ENCODE peak calls at places on chromosomes 11 and 22, in nine cellular contexts. K, O, X, D, F, N, Q, H and G are unnamed samples.

GRCh38 chr11:65224939-65225283 is 36.9 kb upstream of the POLA2 start:
- DNase-seq in Q (no peak), D (peak), X (peak), K (no peak), N (no peak), H (peak), O (peak), F (no peak), G (peak)

GRCh38 chr11:65997286-65997685 is 4.7 kb downstream of the EIF1AD start:
- DNase-seq in D (no peak), N (no peak), Q (no peak), K (no peak), H (peak), O (no peak), F (no peak), X (no peak), G (no peak)

GRCh38 chr11:71245601-71246391 is 6.6 kb downstream of the SHANK2 start:
- DNase-seq in O (no peak), F (no peak), Q (no peak), K (no peak), N (no peak), D (no peak), H (no peak), X (no peak), G (no peak)

GRCh38 chr11:110833033-110833484 is 120.8 kb upstream of the ARHGAP20 start:
- DNase-seq in O (no peak), H (peak), X (peak), N (no peak), F (no peak), D (peak), Q (no peak), K (no peak), G (no peak)

GRCh38 chr11:117192401-117192875 is 6.7 kb upstream of the TAGLN start:
- DNase-seq in O (no peak), N (no peak), F (no peak), D (no peak), H (no peak), X (no peak), K (peak), Q (no peak), G (no peak)

GRCh38 chr22:49159711-49160110 is 668.0 kb downstream of the BRD1 start:
- DNase-seq in X (no peak), D (no peak), Q (no peak), O (no peak), N (no peak), H (no peak), F (no peak), K (no peak), G (no peak)

GRCh38 chr11:15723966-15724365 is 609.2 kb downstream of the INSC start:
- DNase-seq in X (no peak), N (no peak), H (no peak), O (no peak), K (no peak), Q (no peak), F (no peak), D (no peak), G (no peak)

GRCh38 chr11:43359432-43359818 is 705 bp downstream of the TTC17 start:
- DNase-seq in O (no peak), Q (no peak), D (peak), X (peak), K (no peak), N (peak), F (no peak), H (peak), G (no peak)

GRCh38 chr11:115471367-115471766 is 32.8 kb downstream of the CADM1 start:
- DNase-seq in Q (no peak), O (no peak), F (no peak), H (no peak), N (peak), K (no peak), X (no peak), D (no peak), G (peak)

GRCh38 chr22:46346680-46347405 is 11.3 kb downstream of the TRMU start:
- DNase-seq in D (no peak), H (no peak), O (no peak), Q (no peak), N (no peak), F (no peak), K (no peak), X (no peak), G (peak)

GRCh38 chr22:36568846-36569245 is 39.9 kb upstream of the EIF3D start:
- DNase-seq in H (no peak), F (no peak), K (no peak), D (no peak), X (no peak), O (no peak), Q (no peak), N (no peak), G (no peak)

GRCh38 chr11:31767066-31767465 is 44.1 kb downstream of the PAX6 start:
- DNase-seq in Q (no peak), H (no peak), N (no peak), X (no peak), F (no peak), K (no peak), D (no peak), O (no peak), G (no peak)

GRCh38 chr11:129852125-129852740 is 36.6 kb downstream of the TMEM45B start:
- DNase-seq in Q (no peak), X (peak), H (no peak), K (no peak), N (no peak), O (no peak), D (peak), F (no peak), G (no peak)

GRCh38 chr11:6315811-6316425 is 4.4 kb downstream of the CAVIN3 start:
- DNase-seq in X (peak), O (peak), F (no peak), D (peak), H (peak), N (peak), K (peak), Q (peak), G (peak)

GRCh38 chr11:77187776-77188175 is 59.7 kb downstream of the MYO7A start:
- DNase-seq in X (no peak), D (no peak), Q (no peak), K (no peak), F (no peak), O (no peak), N (no peak), H (no peak), G (no peak)

GRCh38 chr11:111019449-111019848 is 226.1 kb upstream of the POU2AF2 start:
- DNase-seq in D (no peak), F (no peak), H (no peak), K (no peak), X (no peak), O (no peak), N (no peak), Q (no peak), G (no peak)

GRCh38 chr22:44729391-44730012 is 22.9 kb upstream of the ARHGAP8 start:
- DNase-seq in Q (no peak), F (no peak), D (peak), X (peak), N (no peak), H (peak), O (peak), K (no peak), G (peak)

GRCh38 chr11:64233913-64234839 is at the start of gene VEGFB:
- DNase-seq in H (peak), Q (peak), X (no peak), D (no peak), F (no peak), O (peak), N (peak), K (no peak), G (peak)

GRCh38 chr11:130062030-130062429 is 7.7 kb upstream of the APLP2 start:
- DNase-seq in N (no peak), X (no peak), D (no peak), Q (no peak), F (no peak), H (no peak), K (no peak), O (no peak), G (no peak)

GRCh38 chr11:85170184-85170583 is 457.0 kb downstream of the DLG2 start:
- DNase-seq in D (peak), N (no peak), K (no peak), F (no peak), X (peak), Q (no peak), O (no peak), H (no peak), G (no peak)

GRCh38 chr11:30348035-30348434 is 25.1 kb downstream of the ARL14EP start:
- DNase-seq in K (no peak), D (no peak), X (no peak), Q (no peak), F (no peak), O (no peak), N (no peak), H (no peak), G (no peak)

GRCh38 chr22:20463324-20464095 is 25.9 kb upstream of the SCARF2 start:
- DNase-seq in F (no peak), Q (no peak), D (no peak), X (no peak), K (no peak), H (no peak), O (peak), N (no peak), G (no peak)

GRCh38 chr22:17807086-17807485 is 32.8 kb upstream of the BID start:
- DNase-seq in H (no peak), Q (no peak), K (no peak), F (no peak), D (no peak), O (no peak), N (no peak), X (no peak), G (no peak)

GRCh38 chr11:23723861-23724260 is 773.0 kb upstream of the LUZP2 start:
- DNase-seq in F (no peak), N (no peak), O (no peak), Q (no peak), D (peak), X (no peak), K (no peak), H (no peak), G (no peak)